ENCODE peak calls at places on chromosome 20, in seven cellular contexts. J is keratinocyte, E is SK-N-SH, T is HepG2, L is heart right ventricle, B is PC-3, U is A549. I is an unnamed sample.

GRCh38 chr20:5788385-5788895 is 38.2 kb downstream of the SHLD1 start:
- DNase-seq in J (peak; percentile 73), E (peak; percentile 79), T (peak; percentile 94), L (peak; percentile 86), B (peak; percentile 95), U (peak; percentile 80), I (peak; percentile 52)

GRCh38 chr20:59673288-59673997 is 69.1 kb downstream of the PHACTR3 start:
- DNase-seq in J (no peak), E (no peak), T (no peak), L (no peak), B (no peak), U (no peak), I (no peak)

GRCh38 chr20:52190437-52191131 is 995 bp downstream of the ZFP64 start:
- DNase-seq in J (no peak), E (peak; percentile 68), T (peak; percentile 57), L (peak; percentile 13), B (peak; percentile 81), U (peak; percentile 73), I (no peak)

GRCh38 chr20:2210646-2211556 is 84.9 kb upstream of the TGM3 start:
- DNase-seq in J (peak; percentile 17), E (no peak), T (no peak), L (peak; percentile 41), B (peak; percentile 34), U (no peak), I (peak; percentile 38)

GRCh38 chr20:40930561-40930960 is 98.1 kb upstream of the TOP1 start:
- DNase-seq in J (no peak), E (no peak), T (no peak), L (no peak), B (no peak), U (no peak), I (no peak)

GRCh38 chr20:706366-706885 is 30.8 kb upstream of the SCRT2 start:
- DNase-seq in J (no peak), E (no peak), T (no peak), L (no peak), B (no peak), U (no peak), I (no peak)

GRCh38 chr20:47821481-47822100 is 36.3 kb upstream of the SULF2 start:
- DNase-seq in J (peak; percentile 81), E (no peak), T (no peak), L (no peak), B (peak; percentile 96), U (peak; percentile 31), I (no peak)

GRCh38 chr20:2814076-2814475 is 711 bp upstream of the C20orf141 start:
- DNase-seq in J (no peak), E (peak; percentile 12), T (no peak), L (no peak), B (peak; percentile 38), U (no peak), I (no peak)

GRCh38 chr20:621115-621756 is 11.1 kb upstream of the TCF15 start:
- DNase-seq in J (no peak), E (no peak), T (no peak), L (no peak), B (no peak), U (no peak), I (peak; percentile 4)

GRCh38 chr20:40160151-40160550 is 528.9 kb downstream of the MAFB start:
- DNase-seq in J (peak; percentile 2), E (peak; percentile 38), T (peak; percentile 60), L (peak; percentile 18), B (peak; percentile 33), U (peak; percentile 10), I (no peak)

GRCh38 chr20:44627364-44628010 is 24.0 kb downstream of the ADA start:
- DNase-seq in J (no peak), E (no peak), T (no peak), L (no peak), B (no peak), U (no peak), I (no peak)

GRCh38 chr20:48409216-48409615 is 418.6 kb downstream of the PREX1 start:
- DNase-seq in J (no peak), E (no peak), T (no peak), L (no peak), B (no peak), U (no peak), I (no peak)

GRCh38 chr20:47774081-47774777 is 11.1 kb downstream of the SULF2 start:
- DNase-seq in J (no peak), E (peak; percentile 58), T (no peak), L (peak; percentile 48), B (no peak), U (no peak), I (no peak)

GRCh38 chr20:6295026-6295425 is 172.2 kb upstream of the FERMT1 start:
- DNase-seq in J (no peak), E (no peak), T (no peak), L (no peak), B (no peak), U (no peak), I (no peak)

GRCh38 chr20:15289337-15289736 is 951.9 kb upstream of the FLRT3 start:
- DNase-seq in J (no peak), E (no peak), T (no peak), L (no peak), B (no peak), U (no peak), I (no peak)

GRCh38 chr20:4490595-4491280 is 231.0 kb upstream of the PRND start:
- DNase-seq in J (no peak), E (no peak), T (no peak), L (no peak), B (peak; percentile 57), U (no peak), I (no peak)

GRCh38 chr20:56513096-56513806 is 11.3 kb upstream of the FAM209A start:
- DNase-seq in J (no peak), E (no peak), T (no peak), L (no peak), B (no peak), U (no peak), I (no peak)

GRCh38 chr20:2538356-2538755 is 2.0 kb downstream of the TMC2 start:
- DNase-seq in J (no peak), E (no peak), T (no peak), L (no peak), B (no peak), U (no peak), I (no peak)

DNA sequence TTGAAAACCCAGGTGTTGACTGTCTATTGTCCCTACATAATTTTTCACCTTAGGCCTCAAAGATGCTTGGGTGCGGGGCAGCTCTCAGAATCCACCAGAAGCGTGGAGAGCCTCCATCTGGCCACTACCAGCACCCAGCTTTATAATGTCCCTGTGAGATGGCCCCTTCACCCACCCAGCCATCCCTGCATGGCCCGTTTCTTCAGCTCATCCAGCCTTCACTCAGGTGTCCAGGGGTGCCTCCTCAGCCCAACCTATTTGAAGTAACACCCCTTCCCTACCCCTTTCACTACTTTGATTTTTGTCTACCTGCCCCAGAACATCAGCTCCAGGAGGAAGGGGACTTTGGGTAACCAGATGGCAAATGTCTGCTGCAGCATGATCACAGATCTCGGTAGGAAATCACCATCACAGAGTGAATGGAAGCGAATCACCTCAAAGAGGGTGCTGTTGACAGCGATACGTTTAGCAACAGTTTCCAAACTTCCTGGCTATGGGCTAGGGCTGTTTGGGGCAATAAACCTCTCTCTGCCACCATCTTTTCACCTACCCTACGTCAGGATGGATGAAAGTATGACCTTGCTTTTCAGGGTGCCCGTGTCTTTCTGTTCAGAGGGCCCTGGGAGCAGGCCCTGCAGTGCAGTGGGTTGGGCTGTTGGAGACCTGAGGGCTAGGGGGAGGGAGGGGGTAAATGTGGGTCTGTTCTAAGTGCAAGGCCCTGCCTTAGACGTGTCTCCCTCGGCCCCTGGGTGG is 1.2 kb upstream of the SLC17A9 start:
- DNase-seq in J (no peak), E (no peak), T (no peak), L (no peak), B (no peak), U (no peak), I (no peak)
- TF ChIP-seq CTCF in J (no peak), E (no peak), T (no peak), L (no peak), B (no peak), U (no peak), I (no peak)

GRCh38 chr20:31862506-31862905 is 7.8 kb downstream of the DUSP15 start:
- DNase-seq in J (no peak), E (no peak), T (no peak), L (no peak), B (no peak), U (no peak), I (no peak)
- H3K4me3 ChIP-seq in J (no peak overlapping the region), E (no peak overlapping the region), T (no peak overlapping the region), L (no peak overlapping the region), B (no peak overlapping the region), U (no peak overlapping the region), I (no peak overlapping the region)

GRCh38 chr20:62400541-62400940 is 6.5 kb downstream of the CABLES2 start:
- DNase-seq in J (no peak), E (no peak), T (no peak), L (no peak), B (no peak), U (no peak), I (no peak)

GRCh38 chr20:62402456-62402855 is 4.6 kb downstream of the CABLES2 start:
- DNase-seq in J (no peak), E (no peak), T (no peak), L (no peak), B (no peak), U (no peak), I (no peak)

GRCh38 chr20:62403331-62403730 is 3.8 kb downstream of the CABLES2 start:
- DNase-seq in J (no peak), E (no peak), T (no peak), L (no peak), B (no peak), U (no peak), I (no peak)

GRCh38 chr20:62400021-62400420 is 7.1 kb downstream of the CABLES2 start:
- DNase-seq in J (no peak), E (no peak), T (no peak), L (no peak), B (no peak), U (no peak), I (no peak)

DNA sequence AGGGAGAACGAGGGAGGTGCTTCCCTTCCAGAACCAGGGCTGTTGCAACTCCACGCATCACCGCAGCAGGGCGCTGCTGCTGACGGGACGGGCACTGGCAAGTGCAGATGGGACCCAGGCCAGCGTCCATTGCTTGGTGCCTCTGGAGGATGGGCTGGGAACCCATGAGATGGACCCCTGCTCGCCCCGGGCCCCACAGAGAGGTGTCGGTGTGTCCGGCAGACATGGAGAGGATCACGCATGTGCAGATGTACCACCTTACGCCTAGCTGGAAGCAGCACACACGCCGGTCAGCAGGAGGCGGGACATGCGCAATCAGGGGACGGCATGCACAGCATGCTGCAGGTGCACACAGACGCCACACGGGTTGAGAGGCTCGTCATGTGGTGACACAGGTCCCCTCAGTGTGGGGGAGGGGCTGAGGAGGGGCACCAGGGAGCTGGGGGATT is 5.7 kb downstream of the CABLES2 start:
- DNase-seq in J (no peak), E (no peak), T (no peak), L (no peak), B (no peak), U (peak; percentile 35), I (no peak)
- TF ChIP-seq CTCF in J (peak; percentile 28), E (no peak), T (no peak), L (no peak), B (no peak), U (peak; percentile 18), I (no peak)

DNA sequence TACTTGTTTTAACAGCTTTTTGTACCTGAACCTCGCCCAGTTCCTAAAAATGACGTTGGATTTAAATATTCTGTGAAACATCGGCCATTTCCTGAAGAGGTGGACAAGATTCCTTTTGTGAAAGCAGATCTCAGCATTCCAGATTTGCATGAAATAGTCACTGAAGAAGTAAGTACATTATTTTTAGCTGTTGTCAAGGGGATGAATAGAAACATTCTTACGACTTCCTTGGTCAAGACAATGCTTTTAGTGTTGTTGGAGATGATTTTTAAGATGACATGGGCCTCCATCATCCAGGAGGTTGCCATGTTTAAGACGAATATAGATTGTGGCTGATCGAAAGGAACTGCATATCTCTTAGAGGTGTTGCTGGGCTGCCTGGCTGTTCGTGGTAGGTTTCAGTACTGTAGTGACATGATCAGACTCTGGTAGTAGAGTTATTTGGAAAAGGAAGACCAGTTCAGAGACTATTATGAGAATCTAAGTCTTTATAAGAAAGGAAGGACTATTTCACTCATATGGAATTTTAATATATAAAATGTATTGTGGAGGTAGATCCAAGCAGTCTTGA is 29.9 kb upstream of the ADIG start:
- DNase-seq in J (no peak), E (no peak), T (no peak), L (no peak), B (no peak), U (no peak), I (no peak)
- H3K4me3 ChIP-seq in J (no peak overlapping the region), E (no peak overlapping the region), T (no peak overlapping the region), L (no peak overlapping the region), B (no peak overlapping the region), U (no peak overlapping the region), I (no peak overlapping the region)

I was measured in AG04449.